ENCODE peak calls at places on chromosomes 12 and 14, in eight cellular contexts. One of them, this sample, is unnamed.

GRCh38 chr14:96088131-96088880 is 49.1 kb downstream of the C14orf132 start:
- DNase-seq in spleen: peak; percentile 42
- DNase-seq in GM12878: no peak
- DNase-seq in stomach: no peak
- DNase-seq in transverse colon: no peak
- DNase-seq in HepG2: no peak
- DNase-seq in GM12891: no peak
- DNase-seq in sigmoid colon: peak; percentile 48
- DNase-seq in this sample: no peak

GRCh38 chr14:39229222-39229543 is 4.5 kb upstream of the MIA2 start:
- DNase-seq in spleen: no peak
- DNase-seq in GM12878: no peak
- DNase-seq in stomach: no peak
- DNase-seq in transverse colon: no peak
- DNase-seq in HepG2: no peak
- DNase-seq in GM12891: no peak
- DNase-seq in sigmoid colon: no peak
- DNase-seq in this sample: no peak

GRCh38 chr12:63967781-63968180 is 123.3 kb downstream of the SRGAP1 start:
- DNase-seq in spleen: no peak
- DNase-seq in GM12878: no peak
- DNase-seq in stomach: no peak
- DNase-seq in transverse colon: no peak
- DNase-seq in HepG2: no peak
- DNase-seq in GM12891: no peak
- DNase-seq in sigmoid colon: no peak
- DNase-seq in this sample: peak; percentile 41

GRCh38 chr14:63840981-63841380 is 11.8 kb upstream of the SYNE2 start:
- DNase-seq in spleen: peak; percentile 77
- DNase-seq in GM12878: no peak
- DNase-seq in stomach: peak; percentile 36
- DNase-seq in transverse colon: peak; percentile 45
- DNase-seq in HepG2: peak; percentile 44
- DNase-seq in GM12891: no peak
- DNase-seq in sigmoid colon: no peak
- DNase-seq in this sample: no peak

GRCh38 chr14:70655110-70655826 is 13.6 kb downstream of the TTC9 start:
- DNase-seq in spleen: peak; percentile 92
- DNase-seq in GM12878: peak; percentile 88
- DNase-seq in stomach: peak; percentile 34
- DNase-seq in transverse colon: peak; percentile 68
- DNase-seq in HepG2: no peak
- DNase-seq in GM12891: peak; percentile 39
- DNase-seq in sigmoid colon: no peak
- DNase-seq in this sample: peak; percentile 1

GRCh38 chr12:75661927-75662326 is 150.5 kb upstream of the KRR1 start:
- DNase-seq in spleen: no peak
- DNase-seq in GM12878: no peak
- DNase-seq in stomach: no peak
- DNase-seq in transverse colon: no peak
- DNase-seq in HepG2: no peak
- DNase-seq in GM12891: no peak
- DNase-seq in sigmoid colon: no peak
- DNase-seq in this sample: peak; percentile 74

GRCh38 chr14:104864267-104865068 is 600 bp upstream of the CEP170B start:
- DNase-seq in spleen: peak; percentile 78
- DNase-seq in GM12878: no peak
- DNase-seq in stomach: peak; percentile 88
- DNase-seq in transverse colon: peak; percentile 93
- DNase-seq in HepG2: peak; percentile 85
- DNase-seq in GM12891: no peak
- DNase-seq in sigmoid colon: peak; percentile 74
- DNase-seq in this sample: no peak

GRCh38 chr12:93565760-93566159 is 6.7 kb upstream of the SOCS2 start:
- DNase-seq in spleen: no peak
- DNase-seq in GM12878: no peak
- DNase-seq in stomach: no peak
- DNase-seq in transverse colon: no peak
- DNase-seq in HepG2: no peak
- DNase-seq in GM12891: no peak
- DNase-seq in sigmoid colon: no peak
- DNase-seq in this sample: no peak

GRCh38 chr12:56989866-56990610 is 16.3 kb downstream of the ZBTB39 start:
- DNase-seq in spleen: no peak
- DNase-seq in GM12878: no peak
- DNase-seq in stomach: no peak
- DNase-seq in transverse colon: no peak
- DNase-seq in HepG2: no peak
- DNase-seq in GM12891: no peak
- DNase-seq in sigmoid colon: no peak
- DNase-seq in this sample: no peak

GRCh38 chr14:21063479-21063878 is 5.9 kb downstream of the RNASE8 start:
- DNase-seq in spleen: no peak
- DNase-seq in GM12878: no peak
- DNase-seq in stomach: no peak
- DNase-seq in transverse colon: peak; percentile 4
- DNase-seq in HepG2: no peak
- DNase-seq in GM12891: no peak
- DNase-seq in sigmoid colon: no peak
- DNase-seq in this sample: no peak

GRCh38 chr12:26614217-26614616 is 218.8 kb downstream of the ITPR2 start:
- DNase-seq in spleen: no peak
- DNase-seq in GM12878: no peak
- DNase-seq in stomach: no peak
- DNase-seq in transverse colon: peak; percentile 14
- DNase-seq in HepG2: no peak
- DNase-seq in GM12891: no peak
- DNase-seq in sigmoid colon: no peak
- DNase-seq in this sample: peak; percentile 39

GRCh38 chr12:58915634-58916033 is 4.7 kb downstream of the LRIG3 start:
- DNase-seq in spleen: no peak
- DNase-seq in GM12878: no peak
- DNase-seq in stomach: peak; percentile 40
- DNase-seq in transverse colon: peak; percentile 66
- DNase-seq in HepG2: no peak
- DNase-seq in GM12891: no peak
- DNase-seq in sigmoid colon: peak; percentile 90
- DNase-seq in this sample: peak; percentile 76

GRCh38 chr14:104769324-104770071 is 16.6 kb downstream of the SIVA1 start:
- DNase-seq in spleen: no peak
- DNase-seq in GM12878: no peak
- DNase-seq in stomach: no peak
- DNase-seq in transverse colon: no peak
- DNase-seq in HepG2: no peak
- DNase-seq in GM12891: no peak
- DNase-seq in sigmoid colon: no peak
- DNase-seq in this sample: no peak

GRCh38 chr14:105865266-105865903 is 339.0 kb downstream of the TMEM121 start:
- DNase-seq in spleen: peak; percentile 72
- DNase-seq in GM12878: no peak
- DNase-seq in stomach: peak; percentile 20
- DNase-seq in transverse colon: no peak
- DNase-seq in HepG2: no peak
- DNase-seq in GM12891: no peak
- DNase-seq in sigmoid colon: peak; percentile 54
- DNase-seq in this sample: no peak

GRCh38 chr12:25058619-25059018 is 109.7 kb upstream of the BCAT1 start:
- DNase-seq in spleen: no peak
- DNase-seq in GM12878: peak; percentile 58
- DNase-seq in stomach: no peak
- DNase-seq in transverse colon: no peak
- DNase-seq in HepG2: no peak
- DNase-seq in GM12891: no peak
- DNase-seq in sigmoid colon: no peak
- DNase-seq in this sample: no peak

GRCh38 chr12:93244514-93245077 is 133.1 kb upstream of the NUDT4 start:
- DNase-seq in spleen: no peak
- DNase-seq in GM12878: peak; percentile 48
- DNase-seq in stomach: no peak
- DNase-seq in transverse colon: no peak
- DNase-seq in HepG2: no peak
- DNase-seq in GM12891: no peak
- DNase-seq in sigmoid colon: no peak
- DNase-seq in this sample: no peak

GRCh38 chr14:33343016-33343415 is 404.3 kb downstream of the NPAS3 start:
- DNase-seq in spleen: no peak
- DNase-seq in GM12878: no peak
- DNase-seq in stomach: no peak
- DNase-seq in transverse colon: no peak
- DNase-seq in HepG2: no peak
- DNase-seq in GM12891: no peak
- DNase-seq in sigmoid colon: no peak
- DNase-seq in this sample: no peak

GRCh38 chr12:93302331-93303229 is 75.1 kb upstream of the NUDT4 start:
- DNase-seq in spleen: no peak
- DNase-seq in GM12878: no peak
- DNase-seq in stomach: no peak
- DNase-seq in transverse colon: no peak
- DNase-seq in HepG2: no peak
- DNase-seq in GM12891: no peak
- DNase-seq in sigmoid colon: no peak
- DNase-seq in this sample: peak; percentile 73

GRCh38 chr14:95311752-95312151 is 8.0 kb downstream of the CLMN start:
- DNase-seq in spleen: no peak
- DNase-seq in GM12878: no peak
- DNase-seq in stomach: no peak
- DNase-seq in transverse colon: no peak
- DNase-seq in HepG2: no peak
- DNase-seq in GM12891: no peak
- DNase-seq in sigmoid colon: no peak
- DNase-seq in this sample: peak; percentile 36

GRCh38 chr14:95063391-95063790 is 93.9 kb downstream of the DICER1 start:
- DNase-seq in spleen: no peak
- DNase-seq in GM12878: no peak
- DNase-seq in stomach: no peak
- DNase-seq in transverse colon: no peak
- DNase-seq in HepG2: no peak
- DNase-seq in GM12891: no peak
- DNase-seq in sigmoid colon: peak; percentile 8
- DNase-seq in this sample: no peak

GRCh38 chr14:73026845-73027542 is at the start of gene ZFYVE1:
- DNase-seq in spleen: peak; percentile 98
- DNase-seq in GM12878: peak; percentile 94
- DNase-seq in stomach: peak; percentile 97
- DNase-seq in transverse colon: peak; percentile 97
- DNase-seq in HepG2: peak; percentile 96
- DNase-seq in GM12891: peak; percentile 87
- DNase-seq in sigmoid colon: peak; percentile 98
- DNase-seq in this sample: peak; percentile 99
- TF ChIP-seq POLR2AphosphoS5 in spleen: peak; percentile 94
- TF ChIP-seq POLR2AphosphoS5 in GM12878: peak; percentile 55
- TF ChIP-seq POLR2AphosphoS5 in stomach: peak; percentile 99
- TF ChIP-seq POLR2AphosphoS5 in transverse colon: peak; percentile 94
- TF ChIP-seq POLR2AphosphoS5 in HepG2: peak; percentile 75
- TF ChIP-seq POLR2AphosphoS5 in GM12891: peak; percentile 49
- TF ChIP-seq POLR2AphosphoS5 in sigmoid colon: peak; percentile 90
- TF ChIP-seq POLR2AphosphoS5 in this sample: peak; percentile 30

DNA sequence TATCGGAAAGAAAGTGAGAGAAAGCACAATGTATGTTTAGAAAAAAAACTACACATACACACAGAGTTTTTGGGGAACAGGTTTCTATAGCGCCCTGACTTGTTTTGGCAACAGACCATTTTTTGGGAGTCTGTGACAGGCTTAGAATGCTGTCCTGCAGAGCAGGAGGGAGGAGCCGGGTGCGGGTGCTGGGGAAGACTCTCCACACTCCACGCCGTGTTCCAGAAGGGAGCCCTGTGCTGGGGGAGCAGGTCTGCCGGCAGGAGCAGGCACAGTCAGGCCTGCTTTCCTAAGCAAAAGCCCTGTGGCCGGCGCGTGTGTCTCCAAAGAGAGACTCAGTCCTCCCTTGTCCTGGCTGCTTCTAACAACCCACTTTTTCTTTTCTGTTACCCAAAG is 26.5 kb downstream of the CD9 start:
- DNase-seq in spleen: no peak
- DNase-seq in GM12878: no peak
- DNase-seq in stomach: no peak
- DNase-seq in transverse colon: peak; percentile 66
- DNase-seq in HepG2: no peak
- DNase-seq in GM12891: no peak
- DNase-seq in sigmoid colon: peak; percentile 93
- DNase-seq in this sample: no peak
- TF ChIP-seq POLR2AphosphoS5 in spleen: no peak
- TF ChIP-seq POLR2AphosphoS5 in GM12878: no peak
- TF ChIP-seq POLR2AphosphoS5 in stomach: no peak
- TF ChIP-seq POLR2AphosphoS5 in transverse colon: no peak
- TF ChIP-seq POLR2AphosphoS5 in HepG2: no peak
- TF ChIP-seq POLR2AphosphoS5 in GM12891: no peak
- TF ChIP-seq POLR2AphosphoS5 in sigmoid colon: peak; percentile 65
- TF ChIP-seq POLR2AphosphoS5 in this sample: no peak

DNA sequence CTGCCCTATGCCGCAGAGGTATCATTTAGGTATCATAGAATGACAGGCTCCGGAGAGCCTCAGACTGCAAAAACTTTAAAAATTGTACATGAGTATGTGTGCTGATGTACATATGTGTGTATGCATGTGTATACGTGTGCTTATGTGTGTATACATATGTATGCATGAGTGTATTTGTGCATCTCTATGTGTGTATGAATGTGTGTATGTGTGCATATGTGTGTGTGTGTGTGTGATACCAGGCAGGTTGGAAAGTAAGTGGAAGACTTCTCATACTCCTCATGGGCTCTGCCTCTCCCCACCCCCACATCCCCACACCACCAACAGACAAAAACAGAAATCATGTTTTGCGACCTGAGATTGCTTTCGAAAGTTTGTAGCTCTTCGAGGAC is 621 bp upstream of the TMEM117 start:
- DNase-seq in spleen: no peak
- DNase-seq in GM12878: no peak
- DNase-seq in stomach: no peak
- DNase-seq in transverse colon: no peak
- DNase-seq in HepG2: no peak
- DNase-seq in GM12891: no peak
- DNase-seq in sigmoid colon: no peak
- DNase-seq in this sample: no peak
- TF ChIP-seq POLR2AphosphoS5 in spleen: no peak
- TF ChIP-seq POLR2AphosphoS5 in GM12878: no peak
- TF ChIP-seq POLR2AphosphoS5 in stomach: no peak
- TF ChIP-seq POLR2AphosphoS5 in transverse colon: no peak
- TF ChIP-seq POLR2AphosphoS5 in HepG2: no peak
- TF ChIP-seq POLR2AphosphoS5 in GM12891: no peak
- TF ChIP-seq POLR2AphosphoS5 in sigmoid colon: no peak
- TF ChIP-seq POLR2AphosphoS5 in this sample: no peak

DNA sequence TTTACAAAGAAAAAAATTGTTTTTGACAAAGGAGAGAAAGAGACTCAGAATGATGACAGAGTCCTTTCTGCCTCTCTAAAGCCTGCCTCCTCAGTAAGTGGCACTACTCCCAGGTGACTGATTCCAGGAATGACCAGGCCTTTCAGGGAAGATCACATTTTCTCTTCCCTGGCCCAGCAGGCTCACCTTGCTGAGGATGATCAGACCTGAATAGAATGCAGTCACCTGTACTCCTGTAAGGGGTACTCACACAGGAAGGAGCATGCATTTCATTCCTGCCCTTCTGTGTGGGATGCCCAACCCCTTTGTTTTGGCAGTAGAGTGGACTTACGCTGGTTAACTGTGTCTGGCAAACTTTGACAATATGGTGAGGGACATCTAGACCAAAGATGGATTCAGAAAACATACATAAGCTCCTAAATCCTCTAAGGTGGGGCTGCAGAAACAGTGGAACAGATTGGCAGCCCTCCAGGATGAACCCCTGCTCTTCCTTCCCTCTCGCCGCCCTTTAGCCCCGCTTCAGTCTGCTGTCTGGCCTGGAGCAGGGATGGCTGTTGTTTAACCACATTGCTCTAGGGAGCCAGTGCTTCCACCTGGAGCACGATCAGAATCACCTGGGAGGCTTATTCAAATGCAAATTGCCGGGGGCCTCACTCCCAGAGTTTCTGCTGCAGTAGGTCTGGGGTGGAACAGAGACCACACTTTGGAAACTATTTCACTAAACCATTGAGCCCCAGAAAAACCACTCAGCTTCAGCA is 29.8 kb downstream of the ERG28 start:
- DNase-seq in spleen: no peak
- DNase-seq in GM12878: no peak
- DNase-seq in stomach: no peak
- DNase-seq in transverse colon: no peak
- DNase-seq in HepG2: no peak
- DNase-seq in GM12891: no peak
- DNase-seq in sigmoid colon: no peak
- DNase-seq in this sample: no peak
- TF ChIP-seq POLR2AphosphoS5 in spleen: no peak
- TF ChIP-seq POLR2AphosphoS5 in GM12878: no peak
- TF ChIP-seq POLR2AphosphoS5 in stomach: no peak
- TF ChIP-seq POLR2AphosphoS5 in transverse colon: no peak
- TF ChIP-seq POLR2AphosphoS5 in HepG2: no peak
- TF ChIP-seq POLR2AphosphoS5 in GM12891: no peak
- TF ChIP-seq POLR2AphosphoS5 in sigmoid colon: no peak
- TF ChIP-seq POLR2AphosphoS5 in this sample: no peak